ENCODE peak calls at places on chromosomes 7 and 10, in four cellular contexts. J is GM12878, D is NB4, Q is K562. M is an unnamed sample.

GRCh38 chr10:78332699-78333098 is 299.0 kb downstream of the RPS24 start:
- DNase-seq in J (no peak), D (no peak), Q (no peak), M (no peak)

GRCh38 chr10:88920198-88920597 is 32.4 kb downstream of the ACTA2 start:
- DNase-seq in J (no peak), D (no peak), Q (no peak), M (no peak)

GRCh38 chr10:32005050-32005449 is 51.2 kb downstream of the KIF5B start:
- DNase-seq in J (peak; percentile 16), D (peak; percentile 67), Q (peak; percentile 32), M (peak; percentile 70)

GRCh38 chr10:90985301-90985700 is 64.4 kb upstream of the ANKRD1 start:
- DNase-seq in J (no peak), D (no peak), Q (no peak), M (no peak)

GRCh38 chr10:80199828-80200227 is 5.5 kb downstream of the ANXA11 start:
- DNase-seq in J (no peak), D (peak; percentile 44), Q (no peak), M (no peak)

GRCh38 chr10:35379226-35380137 is 43.2 kb downstream of the CCNY start:
- DNase-seq in J (peak; percentile 60), D (peak; percentile 82), Q (peak; percentile 91), M (no peak)

GRCh38 chr10:132421377-132422168 is 24.6 kb downstream of the PWWP2B start:
- DNase-seq in J (no peak), D (peak; percentile 92), Q (peak; percentile 71), M (peak; percentile 60)

GRCh38 chr7:22864301-22864700 is 41.7 kb upstream of the TOMM7 start:
- DNase-seq in J (no peak), D (no peak), Q (no peak), M (no peak)

GRCh38 chr10:18959369-18959768 is 89.2 kb upstream of the MALRD1 start:
- DNase-seq in J (no peak), D (no peak), Q (no peak), M (no peak)

GRCh38 chr7:16585540-16585939 is 58.9 kb downstream of the LRRC72 start:
- DNase-seq in J (no peak), D (peak; percentile 24), Q (no peak), M (no peak)

GRCh38 chr7:151873402-151873965 is 3.4 kb downstream of the PRKAG2 start:
- DNase-seq in J (no peak), D (no peak), Q (no peak), M (no peak)
- TF ChIP-seq MYC in J (no peak), D (no peak), Q (no peak), M (no peak)

GRCh38 chr10:2935647-2936386 is 131.5 kb upstream of the PFKP start:
- DNase-seq in J (no peak), D (no peak), Q (no peak), M (no peak)
- TF ChIP-seq MYC in J (no peak), D (no peak), Q (no peak), M (no peak)

GRCh38 chr10:124249812-124250432 is 156.5 kb upstream of the CHST15 start:
- DNase-seq in J (no peak), D (peak; percentile 33), Q (peak; percentile 15), M (no peak)
- TF ChIP-seq MYC in J (no peak), D (no peak), Q (no peak), M (no peak)

GRCh38 chr10:75034714-75035258 is 76.7 kb upstream of the SAMD8 start:
- DNase-seq in J (no peak), D (no peak), Q (no peak), M (no peak)
- TF ChIP-seq MYC in J (no peak), D (no peak), Q (no peak), M (no peak)

DNA sequence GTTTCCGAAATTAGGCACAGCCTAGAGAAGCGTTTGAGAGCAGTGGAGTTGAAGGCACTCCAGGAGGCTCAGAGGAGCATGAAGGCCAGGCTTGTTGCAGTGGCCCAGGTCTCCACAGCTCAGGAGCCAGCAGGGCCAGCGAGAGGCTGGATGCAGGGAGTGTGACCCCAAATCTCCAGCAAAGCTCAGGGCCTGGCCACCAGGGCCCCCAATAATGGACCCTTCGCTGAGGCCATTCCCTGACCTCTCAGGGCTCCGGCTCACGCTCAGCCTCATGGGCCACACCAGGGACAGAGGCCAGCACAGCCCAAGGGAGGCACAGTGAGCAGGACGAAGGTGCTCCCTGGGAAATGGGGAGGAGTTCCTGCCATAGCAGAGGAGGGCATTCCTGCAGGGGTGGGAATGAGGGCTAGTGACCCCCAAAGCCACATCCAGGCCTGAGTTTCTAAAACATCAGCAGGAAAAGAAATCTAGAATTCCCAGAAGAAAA is 47.5 kb downstream of the EBF3 start:
- DNase-seq in J (no peak), D (no peak), Q (no peak), M (no peak)
- TF ChIP-seq MYC in J (no peak), D (no peak), Q (no peak), M (no peak)

GRCh38 chr10:12445701-12446334 is 96.5 kb downstream of the CAMK1D start:
- DNase-seq in J (no peak), D (no peak), Q (no peak), M (no peak)

GRCh38 chr10:12443026-12443425 is 93.7 kb downstream of the CAMK1D start:
- DNase-seq in J (no peak), D (no peak), Q (no peak), M (no peak)

GRCh38 chr10:12448340-12448728 is 99.0 kb downstream of the CAMK1D start:
- DNase-seq in J (no peak), D (peak; percentile 2), Q (no peak), M (no peak)

GRCh38 chr10:12444981-12445700 is 95.8 kb downstream of the CAMK1D start:
- DNase-seq in J (no peak), D (no peak), Q (no peak), M (no peak)

DNA sequence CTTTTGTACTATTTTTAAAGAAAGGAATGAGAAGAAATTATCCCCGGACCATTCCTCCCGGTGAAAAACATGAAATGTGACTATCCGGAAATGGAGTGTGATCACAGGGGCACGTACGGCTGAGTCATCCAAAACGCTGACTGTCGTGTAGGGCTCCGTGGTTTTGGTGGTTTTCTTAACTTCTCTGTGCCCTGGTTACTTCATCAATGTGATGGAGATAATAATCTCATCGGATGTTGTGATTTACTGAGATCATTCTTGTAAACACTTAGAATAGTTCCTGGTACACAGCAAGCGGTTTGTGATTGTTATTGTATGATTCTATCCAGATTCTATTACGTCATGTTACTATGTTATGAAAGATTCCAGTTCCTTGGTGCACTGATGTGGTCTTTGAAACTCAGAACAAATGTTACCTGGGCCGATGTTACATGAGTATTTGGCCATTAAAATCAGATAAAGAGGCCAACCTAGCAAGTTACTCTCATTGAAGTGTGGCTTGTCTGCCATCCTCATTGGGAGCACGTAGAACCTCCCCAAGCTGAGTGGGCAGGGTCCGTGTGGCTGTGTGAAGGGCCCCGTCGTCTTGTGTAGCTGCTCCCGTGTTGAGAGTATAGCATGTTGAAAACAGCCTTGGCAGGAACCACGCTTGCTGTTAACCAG is 99.5 kb downstream of the CAMK1D start:
- DNase-seq in J (peak; percentile 59), D (peak; percentile 85), Q (no peak), M (peak; percentile 75)
- TF ChIP-seq MYC in J (no peak), D (no peak), Q (no peak), M (no peak)

GRCh38 chr10:121864653-121865052 is 63.2 kb downstream of the ATE1 start:
- DNase-seq in J (no peak), D (peak; percentile 84), Q (no peak), M (no peak)

GRCh38 chr10:121862624-121863023 is 65.2 kb downstream of the ATE1 start:
- DNase-seq in J (no peak), D (peak; percentile 16), Q (no peak), M (peak; percentile 24)

GRCh38 chr10:121862042-121862441 is 65.8 kb downstream of the ATE1 start:
- DNase-seq in J (no peak), D (no peak), Q (no peak), M (no peak)

GRCh38 chr10:121864168-121864567 is 63.7 kb downstream of the ATE1 start:
- DNase-seq in J (no peak), D (peak; percentile 52), Q (no peak), M (no peak)

GRCh38 chr10:121865554-121865953 is 62.3 kb downstream of the ATE1 start:
- DNase-seq in J (no peak), D (no peak), Q (no peak), M (no peak)
- TF ChIP-seq MYC in J (no peak), D (no peak), Q (no peak), M (no peak)

GRCh38 chr10:5983813-5984212 is 6.5 kb upstream of the IL15RA start:
- DNase-seq in J (no peak), D (no peak), Q (no peak), M (no peak)

GRCh38 chr10:5977471-5978370 is at the start of gene IL15RA:
- DNase-seq in J (no peak), D (peak; percentile 86), Q (peak; percentile 90), M (peak; percentile 65)

GRCh38 chr10:5976689-5977470 is 463 bp downstream of the IL15RA start:
- DNase-seq in J (no peak), D (peak; percentile 62), Q (peak; percentile 82), M (peak; percentile 39)

GRCh38 chr10:5985029-5985428 is 7.7 kb upstream of the IL15RA start:
- DNase-seq in J (no peak), D (no peak), Q (no peak), M (no peak)

GRCh38 chr10:5981529-5981928 is 4.2 kb upstream of the IL15RA start:
- DNase-seq in J (no peak), D (no peak), Q (no peak), M (no peak)
- TF ChIP-seq MYC in J (no peak), D (no peak), Q (no peak), M (no peak)